ENCODE peak calls at places on chromosomes 13 and 19, in four cellular contexts. C is endothelial cell of umbilical vein, N is GM12878, J is K562. A is an unnamed sample.

GRCh38 chr19:47663435-47663910 is 49.7 kb upstream of the EHD2 start:
- DNase-seq in C (no peak), N (no peak), J (no peak), A (peak)

GRCh38 chr19:44585371-44586141 is 27.8 kb upstream of the IGSF23 start:
- DNase-seq in C (peak), N (no peak), J (no peak), A (peak)

GRCh38 chr13:44300895-44301638 is 72.6 kb upstream of the SERP2 start:
- DNase-seq in C (peak), N (peak), J (no peak), A (peak)

GRCh38 chr13:78657699-78658629 is 991 bp downstream of the OBI1 start:
- DNase-seq in C (peak), N (no peak), J (no peak), A (peak)

GRCh38 chr19:38693380-38694223 is 46.2 kb downstream of the ACTN4 start:
- DNase-seq in C (peak), N (no peak), J (no peak), A (peak)

GRCh38 chr19:33946535-33947323 is 150.1 kb downstream of the KCTD15 start:
- DNase-seq in C (no peak), N (no peak), J (no peak), A (no peak)

GRCh38 chr19:49574206-49574755 is 6.1 kb downstream of the NOSIP start:
- DNase-seq in C (no peak), N (no peak), J (no peak), A (no peak)

GRCh38 chr13:77325371-77325941 is 1.4 kb downstream of the MYCBP2 start:
- DNase-seq in C (peak), N (no peak), J (no peak), A (no peak)

GRCh38 chr13:53121131-53121773 is 92.6 kb downstream of the OLFM4 start:
- DNase-seq in C (no peak), N (no peak), J (no peak), A (no peak)

GRCh38 chr13:20828540-20829364 is 55.0 kb upstream of the EEF1AKMT1 start:
- DNase-seq in C (peak), N (peak), J (peak), A (peak)

GRCh38 chr13:78334059-78334458 is 269.3 kb downstream of the POU4F1 start:
- DNase-seq in C (no peak), N (no peak), J (no peak), A (no peak)

GRCh38 chr13:100235311-100235901 is 146.5 kb downstream of the PCCA start:
- DNase-seq in C (peak), N (no peak), J (peak), A (peak)

GRCh38 chr13:92804346-92804745 is 422.3 kb upstream of the GPC6 start:
- DNase-seq in C (no peak), N (no peak), J (no peak), A (peak)

GRCh38 chr13:30702006-30702405 is 33.3 kb upstream of the ALOX5AP start:
- DNase-seq in C (no peak), N (no peak), J (no peak), A (no peak)

GRCh38 chr19:19261350-19262189 is 11.5 kb downstream of the TM6SF2 start:
- DNase-seq in C (no peak), N (no peak), J (peak), A (no peak)

GRCh38 chr13:89455741-89456140 is 1784.6 kb downstream of the SLITRK5 start:
- DNase-seq in C (no peak), N (no peak), J (no peak), A (no peak)

GRCh38 chr13:102580552-102581169 is 16.1 kb upstream of the TPP2 start:
- DNase-seq in C (peak), N (no peak), J (peak), A (peak)

GRCh38 chr19:4622695-4623421 is 16.5 kb upstream of the TNFAIP8L1 start:
- DNase-seq in C (no peak), N (no peak), J (peak), A (no peak)

GRCh38 chr19:34393629-34394028 is 10.6 kb upstream of the PDCD2L start:
- DNase-seq in C (no peak), N (no peak), J (no peak), A (no peak)

GRCh38 chr19:45676851-45677263 is 8.8 kb downstream of the GIPR start:
- DNase-seq in C (no peak), N (no peak), J (no peak), A (no peak)

GRCh38 chr19:12788025-12788681 is 3.1 kb upstream of the JUNB start:
- DNase-seq in C (no peak), N (no peak), J (peak), A (no peak)

GRCh38 chr13:98869408-98870090 is 108.3 kb downstream of the DOCK9 start:
- DNase-seq in C (peak), N (no peak), J (no peak), A (no peak)

GRCh38 chr19:49387936-49388372 is at the start of gene KASH5:
- DNase-seq in C (peak), N (no peak), J (peak), A (peak)

GRCh38 chr13:24184265-24184841 is 23.8 kb downstream of the SPATA13 start:
- DNase-seq in C (no peak), N (no peak), J (no peak), A (no peak)

GRCh38 chr13:24661713-24662112 is 18.5 kb upstream of the ATP12A start:
- DNase-seq in C (no peak), N (no peak), J (no peak), A (no peak)

GRCh38 chr13:113001251-113002140 is 32.5 kb downstream of the MCF2L start:
- DNase-seq in C (no peak), N (no peak), J (no peak), A (peak)
- TF ChIP-seq FOS in C (no peak), N (no peak), J (no peak), A (no peak)

DNA sequence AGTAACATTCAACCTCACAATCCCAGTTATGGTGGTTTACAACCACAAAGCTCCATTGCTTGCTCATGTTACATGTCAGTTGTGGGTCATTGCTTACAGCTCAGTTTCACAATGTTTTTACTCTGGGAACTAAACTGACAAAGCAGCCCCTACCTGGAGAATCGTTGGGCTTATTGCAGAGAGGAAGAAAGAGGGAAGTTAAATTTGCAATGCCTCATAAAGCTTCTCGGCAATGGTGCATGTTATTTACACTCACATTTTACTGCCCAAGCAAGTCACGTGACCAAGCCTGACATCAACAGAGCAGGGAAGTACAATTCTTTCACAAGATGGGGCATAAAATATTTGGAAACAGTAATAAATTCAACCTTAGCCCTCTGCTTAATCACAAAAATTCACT is 441.6 kb downstream of the TDRD3 start:
- DNase-seq in C (no peak), N (no peak), J (no peak), A (no peak)
- TF ChIP-seq FOS in C (no peak), N (no peak), J (no peak), A (no peak)

GRCh38 chr13:96819375-96819774 is 174.9 kb downstream of the OXGR1 start:
- DNase-seq in C (no peak), N (no peak), J (no peak), A (no peak)

GRCh38 chr13:96821381-96821780 is 172.9 kb downstream of the OXGR1 start:
- DNase-seq in C (no peak), N (no peak), J (no peak), A (peak)

GRCh38 chr13:96817336-96817941 is 176.8 kb downstream of the OXGR1 start:
- DNase-seq in C (peak), N (no peak), J (peak), A (peak)

GRCh38 chr13:96816261-96816660 is 178.0 kb downstream of the OXGR1 start:
- DNase-seq in C (no peak), N (no peak), J (no peak), A (no peak)

DNA sequence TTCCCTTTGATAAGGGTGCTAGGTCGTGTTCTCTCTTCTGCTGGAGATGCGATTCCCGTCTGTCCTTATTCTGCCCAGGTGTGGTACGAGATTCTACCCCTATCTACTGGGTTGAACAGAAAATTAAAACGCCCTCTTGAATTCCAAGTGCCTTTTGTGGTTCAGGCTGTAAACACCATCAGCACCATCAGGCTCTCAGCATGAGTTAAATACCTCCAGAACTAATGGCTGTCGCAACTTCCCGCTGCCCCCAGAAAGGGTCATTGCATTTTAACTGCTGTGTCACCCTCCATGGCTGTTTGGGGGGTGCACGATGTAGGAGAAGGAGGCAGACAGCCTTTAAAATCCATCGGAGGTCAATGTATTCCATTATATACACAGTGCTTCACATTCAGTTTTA is 177.4 kb downstream of the OXGR1 start:
- DNase-seq in C (no peak), N (no peak), J (no peak), A (no peak)
- TF ChIP-seq FOS in C (no peak), N (no peak), J (no peak), A (no peak)

GRCh38 chr19:1164684-1165531 is 9.2 kb downstream of the SBNO2 start:
- DNase-seq in C (no peak), N (no peak), J (peak), A (no peak)
- TF ChIP-seq FOS in C (no peak), N (no peak), J (no peak), A (no peak)

GRCh38 chr13:35489050-35489449 is 12.6 kb upstream of the MAB21L1 start:
- DNase-seq in C (no peak), N (no peak), J (no peak), A (no peak)
- TF ChIP-seq FOS in C (no peak), N (no peak), J (no peak), A (no peak)

GRCh38 chr19:13847033-13847899 is 29.7 kb upstream of the NANOS3 start:
- DNase-seq in C (peak), N (no peak), J (peak), A (peak)
- TF ChIP-seq FOS in C (peak), N (no peak), J (peak), A (peak)

DNA sequence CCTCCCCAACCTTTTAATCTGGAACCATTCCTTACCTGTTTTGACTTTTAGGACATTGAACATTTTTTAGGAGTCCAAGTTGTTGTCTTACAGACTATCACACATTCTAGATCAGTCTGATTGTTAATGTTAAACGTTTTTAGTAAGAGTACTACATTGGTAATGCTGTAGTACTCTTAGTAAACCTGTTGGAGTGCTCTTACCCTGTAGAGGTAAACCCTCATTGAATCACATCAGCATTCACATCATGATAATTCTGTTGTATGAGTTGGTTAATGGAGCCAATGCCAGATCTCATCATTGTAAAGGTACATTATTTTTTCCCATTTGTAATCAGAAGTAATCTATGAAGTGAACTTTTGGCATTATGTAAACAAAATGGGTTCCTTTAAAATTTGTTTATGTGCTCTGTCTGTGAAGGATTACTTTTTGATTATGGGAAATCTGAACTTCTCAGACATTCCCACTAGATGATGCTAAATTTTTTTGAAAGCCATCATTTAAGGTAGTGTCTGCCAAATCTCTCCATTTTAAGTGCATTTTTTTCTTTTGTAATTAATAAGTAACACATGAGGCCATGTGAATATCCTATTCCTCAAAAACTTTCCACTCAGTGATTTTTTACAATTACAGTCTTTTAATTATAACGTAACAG is 55.2 kb downstream of the VWA8 start:
- DNase-seq in C (peak), N (no peak), J (peak), A (peak)
- TF ChIP-seq FOS in C (no peak), N (no peak), J (no peak), A (no peak)

DNA sequence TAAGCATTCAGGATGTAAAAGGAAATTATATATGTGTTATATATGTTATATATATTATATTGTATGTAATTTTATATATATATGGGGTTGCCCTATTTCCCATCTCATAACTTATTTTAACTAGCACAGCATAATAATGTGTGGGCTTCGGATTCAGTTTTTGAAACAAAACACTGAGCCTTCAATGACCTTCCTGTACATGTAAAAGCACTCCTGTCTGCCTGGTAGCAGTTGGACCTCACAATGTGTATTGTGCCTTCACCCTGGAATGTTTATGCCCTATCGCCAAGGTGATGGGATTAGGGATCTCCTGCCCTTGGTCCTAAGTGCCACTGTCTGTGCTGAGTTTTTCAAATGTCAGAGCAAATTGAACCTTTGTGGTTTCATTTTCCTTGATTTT is 968.8 kb downstream of the TUBA3C start:
- DNase-seq in C (peak), N (no peak), J (no peak), A (peak)
- TF ChIP-seq FOS in C (no peak), N (no peak), J (no peak), A (no peak)

GRCh38 chr13:48489666-48490065 is 43.2 kb downstream of the RCBTB2 start:
- DNase-seq in C (no peak), N (no peak), J (no peak), A (no peak)
- TF ChIP-seq FOS in C (no peak), N (no peak), J (no peak), A (no peak)

GRCh38 chr13:113886561-113887112 is 22.8 kb upstream of the GAS6 start:
- DNase-seq in C (no peak), N (no peak), J (no peak), A (no peak)
- TF ChIP-seq FOS in C (no peak), N (no peak), J (no peak), A (no peak)

A was measured in IMR-90.